ENCODE peak calls at places on chromosomes 5 and 9, in five cellular contexts. K is tibial nerve, L is thyroid gland, D is transverse colon, F is K562. C is an unnamed sample.

GRCh38 chr9:112867275-112867991 is 23.2 kb downstream of the SLC46A2 start:
- DNase-seq in K (no peak), L (no peak), D (peak; percentile 31), F (peak; percentile 68), C (peak; percentile 16)

GRCh38 chr9:32403567-32403966 is 19.1 kb downstream of the ACO1 start:
- DNase-seq in K (no peak), L (no peak), D (no peak), F (no peak), C (no peak)

GRCh38 chr5:87394407-87394806 is 18.3 kb downstream of the CCNH start:
- DNase-seq in K (no peak), L (no peak), D (no peak), F (no peak), C (no peak)

GRCh38 chr5:159463590-159464321 is 133.5 kb upstream of the IL12B start:
- DNase-seq in K (no peak), L (no peak), D (no peak), F (no peak), C (no peak)

GRCh38 chr9:136975624-136976023 is 1.7 kb upstream of the PTGDS start:
- DNase-seq in K (no peak), L (no peak), D (no peak), F (peak; percentile 58), C (peak; percentile 40)

GRCh38 chr9:120904061-120904998 is 22.3 kb downstream of the TRAF1 start:
- DNase-seq in K (no peak), L (peak; percentile 22), D (peak; percentile 43), F (no peak), C (no peak)

GRCh38 chr9:16029056-16029615 is 476.3 kb downstream of the CCDC171 start:
- DNase-seq in K (no peak), L (no peak), D (no peak), F (no peak), C (no peak)

GRCh38 chr5:173802670-173803165 is 85.4 kb upstream of the CPEB4 start:
- DNase-seq in K (peak; percentile 70), L (no peak), D (peak; percentile 80), F (no peak), C (no peak)

GRCh38 chr5:170200876-170201275 is 31.9 kb upstream of the C5orf58 start:
- DNase-seq in K (no peak), L (no peak), D (no peak), F (no peak), C (peak; percentile 82)

GRCh38 chr5:178282391-178282790 is 49.8 kb upstream of the PHYKPL start:
- DNase-seq in K (no peak), L (no peak), D (no peak), F (no peak), C (no peak)

GRCh38 chr9:90915693-90916092 is 114.1 kb downstream of the SYK start:
- DNase-seq in K (peak; percentile 15), L (peak; percentile 67), D (peak; percentile 58), F (peak; percentile 50), C (no peak)

GRCh38 chr9:88685966-88686365 is 151.0 kb downstream of the NXNL2 start:
- DNase-seq in K (no peak), L (no peak), D (no peak), F (no peak), C (no peak)

GRCh38 chr9:120783611-120784047 is 9.6 kb downstream of the FBXW2 start:
- DNase-seq in K (no peak), L (no peak), D (no peak), F (no peak), C (no peak)

GRCh38 chr9:108382267-108382666 is 473.5 kb downstream of the ACTL7B start:
- DNase-seq in K (no peak), L (no peak), D (no peak), F (no peak), C (no peak)

GRCh38 chr9:133075925-133076324 is 14.1 kb downstream of the CEL start:
- DNase-seq in K (no peak), L (no peak), D (no peak), F (no peak), C (no peak)

GRCh38 chr5:111738118-111738517 is 18.9 kb downstream of the NREP start:
- DNase-seq in K (no peak), L (no peak), D (no peak), F (no peak), C (no peak)

DNA sequence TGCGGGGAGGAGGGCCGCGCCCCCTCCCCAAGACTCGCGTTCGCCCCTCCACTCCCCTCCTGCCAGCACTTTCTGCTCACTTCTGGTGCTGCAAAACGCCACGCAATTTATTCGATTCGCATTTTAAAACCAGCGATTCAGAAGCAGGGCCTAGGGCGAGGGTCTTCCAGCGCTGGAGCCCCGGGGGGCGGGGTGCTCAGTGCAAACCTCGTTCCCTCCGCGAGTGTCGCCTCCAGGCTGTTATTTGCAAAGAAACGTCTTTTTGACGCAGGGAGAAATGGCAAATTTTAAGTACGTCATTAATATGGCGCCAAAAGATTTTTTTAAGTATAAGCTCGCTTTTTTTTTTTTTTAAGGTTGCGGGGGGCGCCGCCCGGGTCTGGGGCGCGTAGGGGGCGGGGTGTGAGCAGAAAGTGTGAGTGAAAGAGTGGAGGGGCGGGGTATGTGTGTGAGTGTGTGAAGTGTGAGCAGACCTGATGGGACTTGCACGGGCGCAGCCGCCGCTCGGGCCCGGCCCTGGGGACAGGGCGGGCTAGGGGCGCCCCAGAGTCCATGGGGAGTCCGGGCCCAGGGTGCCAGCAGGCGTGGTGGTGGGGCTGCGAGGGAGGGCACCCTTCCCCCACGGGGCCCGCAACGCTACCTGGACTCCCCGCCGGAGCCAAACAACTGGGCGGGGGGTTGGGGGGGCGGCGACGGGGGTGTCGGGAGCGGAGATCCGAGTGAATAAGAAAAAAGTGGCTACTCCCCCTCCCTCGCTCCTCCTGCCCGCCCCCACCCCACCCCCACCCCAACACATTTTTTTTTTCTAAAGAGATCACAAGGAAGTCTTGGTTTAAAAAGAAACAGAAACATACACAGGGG is at the start of gene JADE2:
- DNase-seq in K (peak; percentile 64), L (peak; percentile 80), D (peak; percentile 80), F (peak; percentile 77), C (peak; percentile 84)
- TF ChIP-seq POLR2A in K (no peak), L (peak; percentile 48), D (peak; percentile 72), F (peak; percentile 22), C (peak; percentile 43)

GRCh38 chr5:149406979-149407306 is 27.9 kb upstream of the IL17B start:
- DNase-seq in K (no peak), L (no peak), D (no peak), F (no peak), C (no peak)
- TF ChIP-seq POLR2A in K (no peak), L (no peak), D (peak; percentile 48), F (no peak), C (no peak)

GRCh38 chr9:127715443-127716337 is at the start of the genes PTRH1 and TTC16:
- DNase-seq in K (peak; percentile 98), L (peak; percentile 98), D (peak; percentile 98), F (peak; percentile 98), C (peak; percentile 99)
- TF ChIP-seq POLR2A in K (no peak), L (no peak), D (peak; percentile 41), F (peak; percentile 75), C (peak; percentile 43)

DNA sequence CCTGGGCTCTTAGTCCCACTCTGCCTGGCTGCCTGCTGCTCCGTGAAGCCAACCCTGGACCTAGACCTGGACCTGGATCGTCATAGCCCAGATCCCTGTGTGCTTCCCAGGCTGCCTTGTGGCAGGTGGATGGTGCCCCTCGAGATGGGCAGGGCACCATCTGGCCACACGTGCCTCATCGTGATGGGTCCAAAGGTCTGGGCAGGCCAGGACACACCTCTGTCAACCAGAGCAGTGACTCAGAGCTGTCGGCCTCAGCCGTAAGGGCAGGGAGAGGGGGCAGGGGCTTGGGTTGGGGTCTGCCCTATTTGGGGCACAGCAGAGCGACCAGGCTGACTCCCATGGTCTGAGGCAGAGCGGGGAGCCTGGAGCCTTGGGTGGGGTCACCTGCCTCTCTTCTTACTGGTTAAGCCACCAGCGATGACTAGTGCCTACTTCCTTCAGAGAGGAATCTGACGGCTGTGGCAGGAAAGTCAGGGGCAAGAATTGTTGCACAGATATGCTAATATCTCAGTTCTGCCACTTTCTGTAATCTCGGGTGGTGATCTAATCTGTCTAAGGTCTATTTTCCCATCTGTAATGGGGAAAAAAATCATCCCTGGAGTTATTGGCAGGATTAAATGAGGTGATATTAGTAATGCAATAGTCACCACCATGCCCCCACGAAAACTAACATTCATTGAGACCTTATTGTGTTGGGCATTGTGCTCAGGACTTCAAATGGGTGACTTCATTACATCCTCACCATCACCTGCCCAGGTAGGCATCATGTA is 3.2 kb upstream of the CDHR2 start:
- DNase-seq in K (no peak), L (no peak), D (peak; percentile 89), F (no peak), C (no peak)
- TF ChIP-seq POLR2A in K (no peak), L (no peak), D (peak; percentile 92), F (no peak), C (no peak)

GRCh38 chr9:130598188-130598587 is 18.8 kb downstream of the FUBP3 start:
- DNase-seq in K (no peak), L (no peak), D (no peak), F (no peak), C (no peak)

GRCh38 chr9:130597228-130597627 is 17.9 kb downstream of the FUBP3 start:
- DNase-seq in K (no peak), L (no peak), D (no peak), F (no peak), C (no peak)

GRCh38 chr9:130604295-130604694 is 24.9 kb downstream of the FUBP3 start:
- DNase-seq in K (no peak), L (no peak), D (no peak), F (no peak), C (no peak)

GRCh38 chr9:130601100-130601499 is 21.7 kb downstream of the FUBP3 start:
- DNase-seq in K (no peak), L (no peak), D (no peak), F (no peak), C (no peak)

GRCh38 chr9:130599625-130600024 is 20.2 kb downstream of the FUBP3 start:
- DNase-seq in K (no peak), L (no peak), D (no peak), F (no peak), C (no peak)
- TF ChIP-seq POLR2A in K (no peak), L (no peak), D (no peak), F (no peak), C (no peak)

GRCh38 chr9:92147030-92147853 is 32.0 kb upstream of the SPTLC1 start:
- DNase-seq in K (no peak), L (peak; percentile 23), D (peak; percentile 41), F (peak; percentile 72), C (peak; percentile 74)
- TF ChIP-seq POLR2A in K (no peak), L (no peak), D (no peak), F (peak; percentile 71), C (peak; percentile 57)

GRCh38 chr9:37198831-37199230 is 78.5 kb downstream of the ZCCHC7 start:
- DNase-seq in K (no peak), L (no peak), D (no peak), F (no peak), C (no peak)

GRCh38 chr9:37200572-37201005 is 80.2 kb downstream of the ZCCHC7 start:
- DNase-seq in K (no peak), L (no peak), D (no peak), F (peak; percentile 56), C (peak; percentile 58)

GRCh38 chr9:37201581-37201980 is 81.2 kb downstream of the ZCCHC7 start:
- DNase-seq in K (no peak), L (no peak), D (no peak), F (no peak), C (no peak)

GRCh38 chr9:37198034-37198718 is 77.8 kb downstream of the ZCCHC7 start:
- DNase-seq in K (no peak), L (no peak), D (no peak), F (no peak), C (peak; percentile 63)

GRCh38 chr9:37197158-37198033 is 77.0 kb downstream of the ZCCHC7 start:
- DNase-seq in K (no peak), L (no peak), D (no peak), F (peak; percentile 86), C (peak; percentile 96)
- TF ChIP-seq POLR2A in K (no peak), L (no peak), D (no peak), F (no peak), C (no peak)

GRCh38 chr5:150649828-150650712 is 9.6 kb downstream of the SYNPO start:
- DNase-seq in K (no peak), L (no peak), D (no peak), F (no peak), C (no peak)
- TF ChIP-seq POLR2A in K (no peak), L (no peak), D (no peak), F (no peak), C (no peak)